ENCODE peak calls at places on chromosomes 13 and 19, in seven cellular contexts. H, Z, V, F, X, E and G are unnamed samples.

GRCh38 chr13:98365291-98365690 is 188.2 kb upstream of the RNF113B start:
- DNase-seq in H (no peak), X (no peak), V (no peak), Z (no peak), E (no peak), F (peak; percentile 43), G (no peak)

GRCh38 chr13:40352385-40352778 is 314.1 kb downstream of the FOXO1 start:
- DNase-seq in V (peak; percentile 29), Z (no peak), X (no peak), E (no peak), F (no peak), H (peak; percentile 68), G (no peak)

GRCh38 chr19:1206733-1207301 is 1.2 kb downstream of the STK11 start:
- DNase-seq in E (no peak), F (no peak), X (peak; percentile 24), V (no peak), H (no peak), Z (no peak), G (no peak)

GRCh38 chr19:47124937-47125668 is 5.5 kb upstream of the SAE1 start:
- DNase-seq in X (peak; percentile 84), H (no peak), F (peak; percentile 55), V (peak; percentile 31), Z (peak; percentile 86), E (peak; percentile 96), G (peak; percentile 47)

GRCh38 chr13:35956074-35956473 is 175.1 kb downstream of the DCLK1 start:
- DNase-seq in H (no peak), F (no peak), Z (no peak), E (no peak), X (no peak), V (no peak), G (no peak)

GRCh38 chr19:12064266-12065099 is at the start of gene ZNF844:
- DNase-seq in H (peak; percentile 95), Z (peak; percentile 89), X (peak; percentile 96), F (peak; percentile 43), V (peak; percentile 98), E (peak; percentile 97), G (peak; percentile 89)

GRCh38 chr19:16615788-16616187 is 12.2 kb downstream of the MED26 start:
- DNase-seq in X (no peak), F (no peak), Z (no peak), V (no peak), H (no peak), E (peak; percentile 44), G (no peak)

GRCh38 chr13:51928231-51928630 is 66.5 kb downstream of the CCDC70 start:
- DNase-seq in V (no peak), H (no peak), E (no peak), X (no peak), Z (no peak), F (no peak), G (no peak)

GRCh38 chr13:106989866-106990265 is 421.9 kb upstream of the ARGLU1 start:
- DNase-seq in V (no peak), H (no peak), E (no peak), F (no peak), Z (no peak), X (no peak), G (no peak)

GRCh38 chr13:78497702-78498319 is 105.5 kb downstream of the POU4F1 start:
- DNase-seq in F (no peak), V (no peak), E (no peak), Z (no peak), H (no peak), X (no peak), G (no peak)

GRCh38 chr13:30371649-30372265 is 50.5 kb upstream of the UBE2L5 start:
- DNase-seq in F (peak; percentile 88), X (no peak), V (peak; percentile 32), H (no peak), E (no peak), Z (peak; percentile 69), G (peak; percentile 57)

GRCh38 chr13:94251801-94252200 is 227.7 kb downstream of the DCT start:
- DNase-seq in X (no peak), V (no peak), Z (no peak), H (no peak), F (no peak), E (no peak), G (peak; percentile 11)

GRCh38 chr19:23762884-23763711 is 4.4 kb upstream of the ZNF681 start:
- DNase-seq in H (peak; percentile 75), E (peak; percentile 98), V (peak; percentile 92), Z (peak; percentile 86), X (peak; percentile 95), F (peak; percentile 67), G (peak; percentile 60)

GRCh38 chr13:98246538-98247172 is 69.6 kb upstream of the RNF113B start:
- DNase-seq in H (no peak), E (no peak), Z (no peak), X (no peak), V (no peak), F (no peak), G (no peak)

GRCh38 chr19:45613926-45614725 is 12.1 kb upstream of the GPR4 start:
- DNase-seq in Z (peak; percentile 92), H (peak; percentile 28), F (peak; percentile 98), V (no peak), E (no peak), X (no peak), G (peak; percentile 89)

GRCh38 chr19:12544401-12544876 is 6.8 kb downstream of the ZNF564 start:
- DNase-seq in X (no peak), H (no peak), V (no peak), F (no peak), Z (no peak), E (no peak), G (peak; percentile 88)

GRCh38 chr13:79060216-79060615 is 345.8 kb downstream of the RBM26 start:
- DNase-seq in X (no peak), H (no peak), Z (peak; percentile 6), F (no peak), E (peak; percentile 62), V (no peak), G (no peak)

GRCh38 chr13:21458816-21459701 is at the start of gene ZDHHC20:
- DNase-seq in H (peak; percentile 88), F (peak; percentile 78), V (peak; percentile 92), E (peak; percentile 91), Z (peak; percentile 83), X (peak; percentile 90), G (peak; percentile 63)
- TF ChIP-seq CTCF in H (no peak), F (no peak), V (no peak), E (no peak), Z (no peak), X (no peak), G (no peak)

GRCh38 chr13:111967572-111968201 is 99.3 kb upstream of the SOX1 start:
- DNase-seq in F (no peak), X (no peak), V (no peak), E (no peak), H (no peak), Z (no peak), G (no peak)
- H3K27ac ChIP-seq in F (no peak overlapping the region), X (no peak overlapping the region), V (no peak overlapping the region), E (no peak overlapping the region), H (no peak overlapping the region), Z (no peak overlapping the region), G (no peak overlapping the region)

DNA sequence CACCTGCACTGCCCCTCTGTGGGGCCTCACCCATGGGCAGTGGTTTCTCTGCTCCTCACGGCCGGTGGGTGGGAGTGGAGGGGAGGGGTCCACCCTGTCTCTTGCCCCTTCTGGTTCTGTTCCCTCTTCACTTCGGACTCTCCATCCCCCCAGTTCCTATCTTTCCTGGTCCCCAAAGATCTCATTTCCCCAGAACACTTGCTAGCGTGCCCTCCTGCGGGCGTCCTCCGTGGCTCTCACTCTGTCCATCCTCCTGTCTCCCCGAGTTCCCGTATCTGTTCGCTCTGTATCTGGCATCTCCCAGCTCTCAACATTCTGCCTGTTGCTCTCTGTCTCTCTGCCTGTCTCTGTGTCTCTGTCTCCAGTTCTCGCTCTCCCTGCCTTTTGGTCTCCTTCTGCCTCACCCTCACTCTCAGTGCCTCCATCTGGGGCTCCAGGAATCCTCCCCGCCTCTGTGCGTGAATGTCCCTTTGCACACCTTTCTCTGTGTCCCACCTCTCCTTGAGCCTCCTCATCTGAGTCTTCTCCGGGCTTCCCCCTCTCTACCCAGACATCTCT is 363 bp downstream of the SPIB start:
- DNase-seq in V (no peak), H (no peak), E (peak; percentile 24), X (no peak), F (no peak), Z (no peak), G (no peak)
- H3K4me3 ChIP-seq in V (no peak overlapping the region), H (no peak overlapping the region), E (peak overlapping the region; percentile 78), X (peak overlapping the region; percentile 13), F (no peak overlapping the region), Z (no peak overlapping the region), G (no peak overlapping the region)

DNA sequence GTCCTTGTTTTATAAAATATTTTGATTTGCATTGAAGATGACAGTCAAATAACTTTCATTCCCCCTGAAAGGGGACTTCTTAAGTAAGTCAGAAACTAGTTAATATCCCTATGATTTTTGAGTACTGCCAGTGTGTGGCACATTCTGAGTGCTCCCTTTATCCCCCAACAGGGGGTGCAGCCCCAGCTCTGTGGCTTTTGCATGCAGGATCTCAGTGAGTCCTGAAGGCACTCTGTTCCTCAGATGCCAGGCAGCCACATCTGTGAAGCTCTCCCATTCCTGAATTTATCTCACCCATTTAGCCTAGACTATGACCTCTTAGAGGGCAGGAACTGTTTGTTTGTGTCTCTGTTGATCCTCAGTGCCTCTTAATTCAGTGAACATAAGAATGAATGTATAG is 123.1 kb downstream of the CDK8 start:
- DNase-seq in Z (peak; percentile 44), F (peak; percentile 4), H (no peak), V (no peak), E (peak; percentile 81), X (peak; percentile 40), G (peak; percentile 3)
- TF ChIP-seq CTCF in Z (peak; percentile 58), F (peak; percentile 49), H (no peak), V (no peak), E (peak; percentile 68), X (peak; percentile 41), G (peak; percentile 70)

GRCh38 chr19:54329476-54330165 is 9.3 kb downstream of the LILRA4 start:
- DNase-seq in X (no peak), Z (no peak), E (no peak), F (no peak), V (no peak), H (no peak), G (no peak)
- H3K27ac ChIP-seq in X (no peak overlapping the region), Z (no peak overlapping the region), E (no peak overlapping the region), F (no peak overlapping the region), V (no peak overlapping the region), H (no peak overlapping the region), G (no peak overlapping the region)